ENCODE peak calls at places on chromosome 12, in seven cellular contexts. One of them, this sample, is unnamed.

GRCh38 chr12:55658212-55658611 is 21.5 kb downstream of the OR10P1 start:
- DNase-seq in colonic mucosa: no peak
- DNase-seq in pancreas: no peak
- DNase-seq in stomach: no peak
- DNase-seq in astrocyte of the spinal cord: no peak
- DNase-seq in fibroblast of villous mesenchyme: no peak
- DNase-seq in Caco-2: no peak
- DNase-seq in this sample: no peak

GRCh38 chr12:78062781-78063180 is 232.1 kb downstream of the NAV3 start:
- DNase-seq in Caco-2: no peak
- DNase-seq in stomach: peak
- DNase-seq in pancreas: no peak
- DNase-seq in fibroblast of villous mesenchyme: peak
- DNase-seq in astrocyte of the spinal cord: peak
- DNase-seq in colonic mucosa: no peak
- DNase-seq in this sample: no peak

GRCh38 chr12:85155791-85156190 is 119.6 kb downstream of the LRRIQ1 start:
- DNase-seq in Caco-2: no peak
- DNase-seq in pancreas: no peak
- DNase-seq in colonic mucosa: no peak
- DNase-seq in fibroblast of villous mesenchyme: peak
- DNase-seq in stomach: no peak
- DNase-seq in astrocyte of the spinal cord: peak
- DNase-seq in this sample: no peak

GRCh38 chr12:104602901-104603300 is 146.2 kb downstream of the CHST11 start:
- DNase-seq in Caco-2: no peak
- DNase-seq in fibroblast of villous mesenchyme: no peak
- DNase-seq in colonic mucosa: no peak
- DNase-seq in stomach: no peak
- DNase-seq in astrocyte of the spinal cord: no peak
- DNase-seq in pancreas: no peak
- DNase-seq in this sample: no peak

GRCh38 chr12:58639323-58639934 is 280.9 kb downstream of the LRIG3 start:
- DNase-seq in pancreas: no peak
- DNase-seq in colonic mucosa: no peak
- DNase-seq in astrocyte of the spinal cord: no peak
- DNase-seq in Caco-2: no peak
- DNase-seq in fibroblast of villous mesenchyme: peak
- DNase-seq in stomach: no peak
- DNase-seq in this sample: no peak

GRCh38 chr12:20572451-20572850 is 122.7 kb upstream of the SLCO1C1 start:
- DNase-seq in astrocyte of the spinal cord: no peak
- DNase-seq in fibroblast of villous mesenchyme: no peak
- DNase-seq in stomach: no peak
- DNase-seq in Caco-2: no peak
- DNase-seq in pancreas: no peak
- DNase-seq in colonic mucosa: no peak
- DNase-seq in this sample: no peak

GRCh38 chr12:57216931-57217871 is 607 bp downstream of the NXPH4 start:
- DNase-seq in Caco-2: no peak
- DNase-seq in stomach: no peak
- DNase-seq in colonic mucosa: no peak
- DNase-seq in astrocyte of the spinal cord: no peak
- DNase-seq in fibroblast of villous mesenchyme: peak
- DNase-seq in pancreas: no peak
- DNase-seq in this sample: no peak

GRCh38 chr12:55743131-55743921 is 404 bp downstream of the GDF11 start:
- DNase-seq in stomach: peak
- DNase-seq in fibroblast of villous mesenchyme: peak
- DNase-seq in Caco-2: peak
- DNase-seq in astrocyte of the spinal cord: peak
- DNase-seq in colonic mucosa: peak
- DNase-seq in pancreas: no peak
- DNase-seq in this sample: no peak

GRCh38 chr12:64968989-64969819 is 144.8 kb downstream of the TBC1D30 start:
- DNase-seq in Caco-2: no peak
- DNase-seq in pancreas: no peak
- DNase-seq in colonic mucosa: no peak
- DNase-seq in fibroblast of villous mesenchyme: peak
- DNase-seq in stomach: no peak
- DNase-seq in astrocyte of the spinal cord: peak
- DNase-seq in this sample: no peak

GRCh38 chr12:109581856-109582255 is 8.3 kb downstream of the MVK start:
- DNase-seq in astrocyte of the spinal cord: peak
- DNase-seq in stomach: no peak
- DNase-seq in colonic mucosa: no peak
- DNase-seq in Caco-2: no peak
- DNase-seq in fibroblast of villous mesenchyme: peak
- DNase-seq in pancreas: no peak
- DNase-seq in this sample: peak

GRCh38 chr12:109731806-109732205 is 18.2 kb downstream of the FAM222A start:
- DNase-seq in stomach: peak
- DNase-seq in colonic mucosa: no peak
- DNase-seq in Caco-2: peak
- DNase-seq in fibroblast of villous mesenchyme: no peak
- DNase-seq in astrocyte of the spinal cord: no peak
- DNase-seq in pancreas: no peak
- DNase-seq in this sample: peak

GRCh38 chr12:109817627-109818231 is 15.5 kb downstream of the TRPV4 start:
- DNase-seq in stomach: no peak
- DNase-seq in fibroblast of villous mesenchyme: no peak
- DNase-seq in colonic mucosa: no peak
- DNase-seq in pancreas: no peak
- DNase-seq in Caco-2: no peak
- DNase-seq in astrocyte of the spinal cord: no peak
- DNase-seq in this sample: no peak

GRCh38 chr12:30909721-30910350 is 16.7 kb upstream of the TSPAN11 start:
- DNase-seq in stomach: no peak
- DNase-seq in Caco-2: no peak
- DNase-seq in fibroblast of villous mesenchyme: no peak
- DNase-seq in astrocyte of the spinal cord: peak
- DNase-seq in colonic mucosa: no peak
- DNase-seq in pancreas: no peak
- DNase-seq in this sample: no peak

GRCh38 chr12:30719060-30719459 is 23.4 kb upstream of the IPO8 start:
- DNase-seq in colonic mucosa: no peak
- DNase-seq in pancreas: no peak
- DNase-seq in stomach: no peak
- DNase-seq in fibroblast of villous mesenchyme: peak
- DNase-seq in Caco-2: no peak
- DNase-seq in astrocyte of the spinal cord: peak
- DNase-seq in this sample: no peak

GRCh38 chr12:54980341-54980740 is 4.2 kb downstream of the TESPA1 start:
- DNase-seq in Caco-2: no peak
- DNase-seq in colonic mucosa: no peak
- DNase-seq in pancreas: no peak
- DNase-seq in stomach: no peak
- DNase-seq in astrocyte of the spinal cord: no peak
- DNase-seq in fibroblast of villous mesenchyme: no peak
- DNase-seq in this sample: no peak

GRCh38 chr12:93767524-93767863 is 90.3 kb downstream of the CRADD start:
- DNase-seq in Caco-2: no peak
- DNase-seq in stomach: no peak
- DNase-seq in pancreas: no peak
- DNase-seq in astrocyte of the spinal cord: no peak
- DNase-seq in colonic mucosa: no peak
- DNase-seq in fibroblast of villous mesenchyme: no peak
- DNase-seq in this sample: no peak

GRCh38 chr12:84502907-84503787 is 409.5 kb downstream of the SLC6A15 start:
- DNase-seq in astrocyte of the spinal cord: peak
- DNase-seq in colonic mucosa: peak
- DNase-seq in stomach: peak
- DNase-seq in fibroblast of villous mesenchyme: peak
- DNase-seq in Caco-2: peak
- DNase-seq in pancreas: peak
- DNase-seq in this sample: no peak

GRCh38 chr12:85657251-85657650 is 179.0 kb downstream of the RASSF9 start:
- DNase-seq in fibroblast of villous mesenchyme: no peak
- DNase-seq in colonic mucosa: no peak
- DNase-seq in pancreas: no peak
- DNase-seq in astrocyte of the spinal cord: no peak
- DNase-seq in stomach: no peak
- DNase-seq in Caco-2: no peak
- DNase-seq in this sample: no peak

GRCh38 chr12:2982361-2982760 is 23.2 kb downstream of the TEAD4 start:
- DNase-seq in astrocyte of the spinal cord: no peak
- DNase-seq in stomach: no peak
- DNase-seq in fibroblast of villous mesenchyme: no peak
- DNase-seq in pancreas: peak
- DNase-seq in Caco-2: no peak
- DNase-seq in colonic mucosa: no peak
- DNase-seq in this sample: no peak

GRCh38 chr12:80282226-80282625 is 161.8 kb upstream of the PTPRQ start:
- DNase-seq in stomach: no peak
- DNase-seq in colonic mucosa: no peak
- DNase-seq in pancreas: no peak
- DNase-seq in astrocyte of the spinal cord: no peak
- DNase-seq in fibroblast of villous mesenchyme: no peak
- DNase-seq in Caco-2: no peak
- DNase-seq in this sample: no peak

GRCh38 chr12:40141996-40142395 is 36.1 kb upstream of the SLC2A13 start:
- DNase-seq in astrocyte of the spinal cord: no peak
- DNase-seq in stomach: no peak
- DNase-seq in Caco-2: no peak
- DNase-seq in fibroblast of villous mesenchyme: peak
- DNase-seq in pancreas: no peak
- DNase-seq in colonic mucosa: no peak
- DNase-seq in this sample: no peak

GRCh38 chr12:47731723-47732122 is 6.4 kb upstream of the ENDOU start:
- DNase-seq in stomach: no peak
- DNase-seq in pancreas: no peak
- DNase-seq in colonic mucosa: no peak
- DNase-seq in Caco-2: no peak
- DNase-seq in fibroblast of villous mesenchyme: no peak
- DNase-seq in astrocyte of the spinal cord: no peak
- DNase-seq in this sample: no peak

DNA sequence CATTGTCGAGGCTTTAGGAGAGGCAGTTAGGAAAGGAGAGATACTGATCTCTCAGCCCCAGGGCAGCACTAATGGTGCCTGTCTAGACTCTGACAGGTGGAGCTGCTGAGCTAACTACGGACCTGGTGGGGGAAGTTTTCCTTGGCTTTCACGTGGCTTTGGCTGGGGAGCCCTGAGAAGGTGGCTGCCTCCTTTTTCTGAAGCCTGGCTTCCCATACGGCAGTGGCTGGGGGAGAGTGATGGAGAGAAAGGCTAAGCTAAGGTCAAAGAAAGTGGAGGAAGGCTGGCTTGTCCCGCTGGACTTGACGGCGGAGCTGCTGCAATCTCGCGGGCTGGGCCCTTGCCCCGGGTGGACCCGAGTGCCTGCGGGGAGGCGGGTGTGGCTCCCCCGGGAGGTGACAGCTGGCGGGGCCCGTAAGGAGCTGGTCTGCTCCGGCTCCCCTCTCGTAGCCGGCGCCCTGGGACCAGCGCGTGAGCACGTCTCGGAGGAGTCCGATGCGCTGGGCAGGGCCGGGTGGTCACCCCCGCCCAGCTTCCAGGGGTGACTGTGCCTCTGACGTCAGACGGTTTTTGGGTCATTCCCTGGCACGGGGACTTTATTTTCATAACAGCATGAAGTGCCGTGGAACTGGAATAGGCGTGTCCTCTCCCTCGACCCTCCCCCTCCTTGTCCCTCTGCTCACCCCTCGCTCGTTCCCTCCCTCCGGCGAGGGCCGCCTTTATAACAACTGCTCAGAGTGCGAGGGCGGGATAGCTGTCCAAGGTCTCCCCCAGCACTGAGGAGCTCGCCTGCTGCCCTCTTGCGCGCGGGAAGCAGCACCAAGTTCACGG is at the start of gene GPRC5A:
- DNase-seq in Caco-2: peak
- DNase-seq in stomach: peak
- DNase-seq in astrocyte of the spinal cord: peak
- DNase-seq in fibroblast of villous mesenchyme: peak
- DNase-seq in colonic mucosa: peak
- DNase-seq in pancreas: peak
- DNase-seq in this sample: peak
- TF ChIP-seq CTCF in Caco-2: peak
- TF ChIP-seq CTCF in stomach: no peak
- TF ChIP-seq CTCF in astrocyte of the spinal cord: peak
- TF ChIP-seq CTCF in fibroblast of villous mesenchyme: peak
- TF ChIP-seq CTCF in colonic mucosa: no peak
- TF ChIP-seq CTCF in pancreas: no peak
- TF ChIP-seq CTCF in this sample: peak

GRCh38 chr12:98646165-98646764 is 1.2 kb downstream of the APAF1 start:
- DNase-seq in Caco-2: no peak
- DNase-seq in fibroblast of villous mesenchyme: peak
- DNase-seq in colonic mucosa: no peak
- DNase-seq in stomach: no peak
- DNase-seq in pancreas: no peak
- DNase-seq in astrocyte of the spinal cord: peak
- DNase-seq in this sample: no peak
- TF ChIP-seq CTCF in Caco-2: peak
- TF ChIP-seq CTCF in fibroblast of villous mesenchyme: no peak
- TF ChIP-seq CTCF in colonic mucosa: no peak
- TF ChIP-seq CTCF in stomach: no peak
- TF ChIP-seq CTCF in pancreas: peak
- TF ChIP-seq CTCF in astrocyte of the spinal cord: no peak
- TF ChIP-seq CTCF in this sample: peak

DNA sequence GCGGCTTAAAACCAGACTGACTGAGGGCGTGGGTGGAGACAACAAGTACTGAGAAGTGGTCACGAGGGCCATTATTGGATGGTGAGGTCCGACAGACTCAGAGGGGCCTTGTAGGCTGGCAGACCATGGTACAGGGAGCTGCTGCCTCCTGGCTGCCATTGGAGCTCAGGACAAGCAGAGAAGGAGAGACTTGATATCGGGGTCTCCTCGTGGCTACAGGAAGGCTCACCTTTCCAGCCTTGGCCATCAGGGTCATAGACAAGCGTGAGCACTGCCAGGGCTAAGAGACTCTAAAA is 54.2 kb downstream of the FBRSL1 start:
- DNase-seq in fibroblast of villous mesenchyme: no peak
- DNase-seq in Caco-2: no peak
- DNase-seq in pancreas: no peak
- DNase-seq in colonic mucosa: no peak
- DNase-seq in astrocyte of the spinal cord: no peak
- DNase-seq in stomach: no peak
- DNase-seq in this sample: no peak
- TF ChIP-seq CTCF in fibroblast of villous mesenchyme: no peak
- TF ChIP-seq CTCF in Caco-2: no peak
- TF ChIP-seq CTCF in pancreas: no peak
- TF ChIP-seq CTCF in colonic mucosa: no peak
- TF ChIP-seq CTCF in astrocyte of the spinal cord: peak
- TF ChIP-seq CTCF in stomach: no peak
- TF ChIP-seq CTCF in this sample: no peak

DNA sequence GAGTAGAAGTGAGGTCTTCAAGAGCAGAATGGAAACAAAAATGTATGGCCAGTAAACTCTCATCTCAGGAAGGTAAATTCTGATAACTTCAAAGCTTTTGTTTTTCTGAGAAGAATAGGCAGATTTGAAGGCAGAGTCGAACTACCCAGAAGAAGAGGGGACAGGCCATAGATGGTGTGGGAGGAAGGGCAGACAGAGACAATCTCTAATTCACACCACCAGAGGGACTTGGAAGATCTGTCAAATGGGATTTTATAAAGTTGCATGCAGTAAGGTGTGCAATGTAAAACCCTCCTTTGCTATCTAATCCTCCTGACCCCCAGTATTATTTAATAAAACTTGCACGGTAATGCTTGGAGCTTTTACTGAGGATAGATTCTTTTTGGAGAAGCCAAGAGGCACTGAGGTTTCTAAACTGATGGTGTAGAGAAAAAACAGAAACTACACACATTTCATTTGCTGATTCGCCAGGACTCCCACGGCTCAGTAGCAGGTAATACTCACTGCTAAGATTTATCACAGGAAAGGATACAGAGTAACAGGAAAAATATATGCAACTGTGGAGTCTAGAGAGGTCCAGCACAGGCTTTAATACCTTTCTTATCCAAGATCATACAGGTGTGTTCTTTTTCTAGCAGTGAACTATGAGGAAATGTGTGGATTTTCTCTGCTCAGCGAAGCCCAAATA is 18.3 kb downstream of the SLC38A2 start:
- DNase-seq in fibroblast of villous mesenchyme: no peak
- DNase-seq in stomach: no peak
- DNase-seq in astrocyte of the spinal cord: no peak
- DNase-seq in pancreas: no peak
- DNase-seq in Caco-2: no peak
- DNase-seq in colonic mucosa: no peak
- DNase-seq in this sample: no peak
- TF ChIP-seq CTCF in fibroblast of villous mesenchyme: no peak
- TF ChIP-seq CTCF in stomach: no peak
- TF ChIP-seq CTCF in astrocyte of the spinal cord: no peak
- TF ChIP-seq CTCF in pancreas: no peak
- TF ChIP-seq CTCF in Caco-2: peak
- TF ChIP-seq CTCF in colonic mucosa: no peak
- TF ChIP-seq CTCF in this sample: peak

This sample was measured in chondrocyte.